ENCODE peak calls at places on chromosomes 2 and 18, in seven cellular contexts. D is IMR-90; X is OCI-LY7; U is A673; E is heart right ventricle; C is CD8-positive, alpha-beta T cell; V is BE2C. R is an unnamed sample.

GRCh38 chr18:41395695-41396094 is 559.3 kb upstream of the PIK3C3 start:
- DNase-seq in D (peak; percentile 1), X (no peak), U (no peak), E (no peak), C (no peak), V (no peak), R (no peak)

GRCh38 chr2:70954886-70955285 is 19.2 kb downstream of the ATP6V1B1 start:
- DNase-seq in D (no peak), X (no peak), U (no peak), E (no peak), C (no peak), V (no peak), R (no peak)

GRCh38 chr2:9972621-9973445 is 21.3 kb downstream of the GRHL1 start:
- DNase-seq in D (peak; percentile 74), X (no peak), U (no peak), E (no peak), C (no peak), V (no peak), R (no peak)

GRCh38 chr2:196413821-196414274 is 225.7 kb upstream of the CCDC150 start:
- DNase-seq in D (no peak), X (no peak), U (no peak), E (no peak), C (no peak), V (no peak), R (no peak)

GRCh38 chr18:35695384-35695783 is 113.8 kb downstream of the GALNT1 start:
- DNase-seq in D (no peak), X (no peak), U (no peak), E (no peak), C (no peak), V (no peak), R (no peak)

GRCh38 chr2:223081789-223082188 is 29.8 kb downstream of the KCNE4 start:
- DNase-seq in D (no peak), X (no peak), U (no peak), E (no peak), C (no peak), V (no peak), R (no peak)

GRCh38 chr2:74441690-74442482 is at the start of gene RTKN:
- DNase-seq in D (no peak), X (no peak), U (no peak), E (peak; percentile 42), C (peak; percentile 28), V (no peak), R (peak; percentile 89)

GRCh38 chr2:67465623-67466022 is 68.5 kb downstream of the ETAA1 start:
- DNase-seq in D (no peak), X (no peak), U (no peak), E (no peak), C (no peak), V (no peak), R (no peak)

GRCh38 chr18:3340015-3340681 is 78.2 kb downstream of the MYL12B start:
- DNase-seq in D (peak; percentile 56), X (no peak), U (no peak), E (no peak), C (no peak), V (no peak), R (no peak)

GRCh38 chr2:54672587-54673456 is 50.6 kb upstream of the EML6 start:
- DNase-seq in D (no peak), X (peak; percentile 75), U (no peak), E (no peak), C (no peak), V (no peak), R (no peak)

GRCh38 chr2:105376789-105377231 is 22.0 kb downstream of the FHL2 start:
- DNase-seq in D (peak; percentile 92), X (no peak), U (no peak), E (no peak), C (no peak), V (no peak), R (no peak)

GRCh38 chr18:10926565-10927194 is 222.7 kb downstream of the PIEZO2 start:
- DNase-seq in D (peak; percentile 68), X (no peak), U (peak; percentile 72), E (no peak), C (no peak), V (no peak), R (no peak)

GRCh38 chr18:45938488-45938935 is 28.6 kb downstream of the EPG5 start:
- DNase-seq in D (no peak), X (no peak), U (no peak), E (no peak), C (no peak), V (no peak), R (no peak)

GRCh38 chr2:208033701-208034502 is 8.6 kb upstream of the PLEKHM3 start:
- DNase-seq in D (peak; percentile 24), X (peak; percentile 25), U (peak; percentile 26), E (no peak), C (peak; percentile 40), V (peak; percentile 75), R (peak; percentile 82)

GRCh38 chr2:6441800-6442199 is 423.9 kb downstream of the CMPK2 start:
- DNase-seq in D (peak; percentile 23), X (no peak), U (no peak), E (no peak), C (no peak), V (no peak), R (no peak)

GRCh38 chr18:48866028-48866733 is 84.6 kb downstream of the SMAD7 start:
- DNase-seq in D (peak; percentile 85), X (no peak), U (peak; percentile 68), E (peak; percentile 58), C (no peak), V (peak; percentile 79), R (no peak)

GRCh38 chr2:120602251-120602650 is 133.4 kb upstream of the GLI2 start:
- DNase-seq in D (no peak), X (no peak), U (no peak), E (no peak), C (no peak), V (no peak), R (no peak)

GRCh38 chr2:69205491-69205890 is 181.5 kb downstream of the GFPT1 start:
- DNase-seq in D (no peak), X (no peak), U (no peak), E (no peak), C (no peak), V (no peak), R (no peak)

GRCh38 chr2:65357959-65358294 is 74.5 kb downstream of the SPRED2 start:
- DNase-seq in D (no peak), X (no peak), U (no peak), E (no peak), C (no peak), V (no peak), R (no peak)

GRCh38 chr18:63848159-63848558 is 39.3 kb upstream of the SERPINB2 start:
- DNase-seq in D (peak; percentile 75), X (peak; percentile 12), U (peak; percentile 88), E (no peak), C (no peak), V (peak; percentile 4), R (no peak)

GRCh38 chr18:7576685-7577084 is 9.6 kb downstream of the PTPRM start:
- DNase-seq in D (peak; percentile 71), X (no peak), U (no peak), E (no peak), C (no peak), V (no peak), R (no peak)

GRCh38 chr2:13128139-13128538 is 411.4 kb downstream of the TRIB2 start:
- DNase-seq in D (no peak), X (no peak), U (no peak), E (no peak), C (no peak), V (no peak), R (no peak)
- H3K9me3 ChIP-seq in D (no peaks in the 10 kb centered on the region), X (no peaks in the 10 kb centered on the region), U (no peaks in the 10 kb centered on the region), E (peaks cover under 1% of the 10 kb centered on the region), C (no peaks in the 10 kb centered on the region), V (no peaks in the 10 kb centered on the region), R (no peaks in the 10 kb centered on the region)

GRCh38 chr2:242046184-242046826 is 176.8 kb downstream of the RTP5 start:
- DNase-seq in D (no peak), X (no peak), U (peak; percentile 61), E (no peak), C (no peak), V (no peak), R (no peak)

GRCh38 chr2:242044206-242044590 is 174.7 kb downstream of the RTP5 start:
- DNase-seq in D (no peak), X (no peak), U (no peak), E (no peak), C (no peak), V (no peak), R (no peak)

GRCh38 chr2:242041816-242042215 is 172.3 kb downstream of the RTP5 start:
- DNase-seq in D (no peak), X (no peak), U (no peak), E (no peak), C (no peak), V (no peak), R (no peak)

GRCh38 chr2:242040681-242041080 is 171.2 kb downstream of the RTP5 start:
- DNase-seq in D (no peak), X (no peak), U (no peak), E (no peak), C (no peak), V (no peak), R (no peak)

GRCh38 chr2:242043538-242044205 is 174.1 kb downstream of the RTP5 start:
- DNase-seq in D (no peak), X (no peak), U (no peak), E (no peak), C (no peak), V (no peak), R (no peak)
- H3K4me1 ChIP-seq in D (no peaks in the 10 kb centered on the region), X (no peaks in the 10 kb centered on the region), U (peaks cover 12% of the 10 kb centered on the region), E (no peaks in the 10 kb centered on the region), C (no peaks in the 10 kb centered on the region), V (no peaks in the 10 kb centered on the region), R (no peaks in the 10 kb centered on the region)

GRCh38 chr2:95306306-95306895 is 9.3 kb downstream of the KCNIP3 start:
- DNase-seq in D (no peak), X (no peak), U (no peak), E (no peak), C (no peak), V (no peak), R (no peak)

GRCh38 chr2:95307036-95307435 is 9.9 kb downstream of the KCNIP3 start:
- DNase-seq in D (no peak), X (no peak), U (no peak), E (no peak), C (no peak), V (no peak), R (no peak)

GRCh38 chr2:95308426-95308990 is 11.4 kb downstream of the KCNIP3 start:
- DNase-seq in D (no peak), X (no peak), U (no peak), E (no peak), C (no peak), V (no peak), R (no peak)

GRCh38 chr2:95309599-95309998 is 12.5 kb downstream of the KCNIP3 start:
- DNase-seq in D (no peak), X (no peak), U (no peak), E (no peak), C (no peak), V (no peak), R (no peak)

GRCh38 chr2:95307878-95308277 is 10.7 kb downstream of the KCNIP3 start:
- DNase-seq in D (no peak), X (no peak), U (no peak), E (no peak), C (no peak), V (no peak), R (no peak)
- H3K9me3 ChIP-seq in D (no peaks in the 10 kb centered on the region), X (no peaks in the 10 kb centered on the region), U (no peaks in the 10 kb centered on the region), E (no peaks in the 10 kb centered on the region), C (no peaks in the 10 kb centered on the region), V (no peaks in the 10 kb centered on the region), R (no peaks in the 10 kb centered on the region)

DNA sequence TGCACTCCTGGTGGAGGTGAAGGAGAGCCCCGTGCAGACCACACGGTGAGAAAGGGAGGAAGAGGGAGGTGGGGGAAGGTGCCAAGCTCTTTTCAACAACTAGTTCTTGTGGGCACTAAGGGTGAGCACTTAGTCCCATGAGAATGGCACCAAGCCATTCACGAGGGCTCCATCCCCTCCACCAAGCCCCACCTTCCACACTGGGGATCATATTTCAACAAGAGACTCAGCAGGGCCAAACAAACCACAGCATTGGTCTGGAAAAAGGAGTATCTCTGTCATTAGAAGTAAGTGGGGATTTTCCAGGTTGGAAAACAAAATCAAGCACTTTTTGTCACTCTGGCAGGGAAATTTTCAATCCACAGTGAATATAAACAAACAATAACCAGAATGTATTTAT is 38.4 kb downstream of the ZAP70 start:
- DNase-seq in D (peak; percentile 53), X (no peak), U (peak; percentile 12), E (no peak), C (no peak), V (no peak), R (no peak)
- H3K4me1 ChIP-seq in D (peaks cover 7% of the 10 kb centered on the region), X (no peaks in the 10 kb centered on the region), U (peaks cover 6% of the 10 kb centered on the region), E (peaks cover 40% of the 10 kb centered on the region), C (peaks cover 20% of the 10 kb centered on the region), V (no peaks in the 10 kb centered on the region), R (no peaks in the 10 kb centered on the region)

R was measured in Caco-2.